ENCODE peak calls at places on chromosomes 3 and 15, in four cellular contexts. V is heart left ventricle, L is AG04450, A is substantia nigra. U is an unnamed sample.
A peak's percentile ranks its signal among the peaks of the same experiment; 100 is the strongest.

GRCh38 chr3:138964264-138964663 is 17.2 kb downstream of the FOXL2NB start:
- DNase-seq in V (no peak), L (no peak), A (no peak), U (no peak)

GRCh38 chr3:146929696-146930095 is 324.6 kb upstream of the PLSCR5 start:
- DNase-seq in V (no peak), L (no peak), A (no peak), U (no peak)

GRCh38 chr3:69822501-69822900 is 83.2 kb downstream of the MITF start:
- DNase-seq in V (no peak), L (no peak), A (no peak), U (no peak)

GRCh38 chr3:182568756-182569155 is 224.5 kb upstream of the ATP11B start:
- DNase-seq in V (no peak), L (no peak), A (no peak), U (no peak)

GRCh38 chr15:99436472-99437314 is 129.1 kb upstream of the MEF2A start:
- DNase-seq in V (peak; percentile 9), L (no peak), A (no peak), U (no peak)

GRCh38 chr15:59189224-59189623 is 17.4 kb upstream of the LDHAL6B start:
- DNase-seq in V (no peak), L (no peak), A (no peak), U (no peak)

GRCh38 chr3:53668872-53669271 is 174.5 kb downstream of the CACNA1D start:
- DNase-seq in V (no peak), L (no peak), A (no peak), U (no peak)

GRCh38 chr15:51731549-51732267 is 5.7 kb downstream of the LYSMD2 start:
- DNase-seq in V (peak; percentile 60), L (peak; percentile 54), A (peak; percentile 40), U (no peak)

GRCh38 chr3:120615863-120616599 is 19.9 kb downstream of the NDUFB4 start:
- DNase-seq in V (peak; percentile 64), L (no peak), A (peak; percentile 40), U (peak; percentile 12)

GRCh38 chr3:8485141-8485840 is 16.3 kb upstream of the LMCD1 start:
- DNase-seq in V (no peak), L (no peak), A (no peak), U (no peak)